ENCODE peak calls at places on chromosomes 3 and 15, in nine cellular contexts. One of them, this sample, is unnamed.

GRCh38 chr15:38894260-38894948 is 329.8 kb upstream of the RASGRP1 start:
- DNase-seq in GM13976: no peak
- DNase-seq in NCI-H1092 treated with DMSO at 0.1 percent for 48 hours: no peak
- DNase-seq in NCI-H345: no peak
- DNase-seq in dermis blood vessel endothelial cell: peak
- DNase-seq in tibial artery: no peak
- DNase-seq in foreskin keratinocyte: peak
- DNase-seq in endothelial cell: no peak
- DNase-seq in pancreas: no peak
- DNase-seq in this sample: no peak

GRCh38 chr3:178203650-178204049 is 332.6 kb upstream of the KCNMB2 start:
- DNase-seq in GM13976: no peak
- DNase-seq in NCI-H1092 treated with DMSO at 0.1 percent for 48 hours: no peak
- DNase-seq in NCI-H345: no peak
- DNase-seq in dermis blood vessel endothelial cell: no peak
- DNase-seq in tibial artery: no peak
- DNase-seq in foreskin keratinocyte: peak
- DNase-seq in endothelial cell: no peak
- DNase-seq in pancreas: no peak
- DNase-seq in this sample: no peak

GRCh38 chr15:94253742-94254141 is 22.4 kb downstream of the MCTP2 start:
- DNase-seq in GM13976: no peak
- DNase-seq in NCI-H1092 treated with DMSO at 0.1 percent for 48 hours: no peak
- DNase-seq in NCI-H345: no peak
- DNase-seq in dermis blood vessel endothelial cell: no peak
- DNase-seq in tibial artery: no peak
- DNase-seq in foreskin keratinocyte: no peak
- DNase-seq in endothelial cell: no peak
- DNase-seq in pancreas: no peak
- DNase-seq in this sample: no peak

GRCh38 chr15:64216722-64217428 is 54.1 kb upstream of the PPIB start:
- DNase-seq in GM13976: no peak
- DNase-seq in NCI-H1092 treated with DMSO at 0.1 percent for 48 hours: peak
- DNase-seq in NCI-H345: peak
- DNase-seq in dermis blood vessel endothelial cell: peak
- DNase-seq in tibial artery: no peak
- DNase-seq in foreskin keratinocyte: no peak
- DNase-seq in endothelial cell: no peak
- DNase-seq in pancreas: peak
- DNase-seq in this sample: no peak

GRCh38 chr15:67184208-67184925 is 70.1 kb downstream of the AAGAB start:
- DNase-seq in GM13976: no peak
- DNase-seq in NCI-H1092 treated with DMSO at 0.1 percent for 48 hours: no peak
- DNase-seq in NCI-H345: no peak
- DNase-seq in dermis blood vessel endothelial cell: no peak
- DNase-seq in tibial artery: peak
- DNase-seq in foreskin keratinocyte: no peak
- DNase-seq in endothelial cell: no peak
- DNase-seq in pancreas: peak
- DNase-seq in this sample: no peak

GRCh38 chr15:44194397-44195150 is 497 bp downstream of the FRMD5 start:
- DNase-seq in GM13976: no peak
- DNase-seq in NCI-H1092 treated with DMSO at 0.1 percent for 48 hours: peak
- DNase-seq in NCI-H345: peak
- DNase-seq in dermis blood vessel endothelial cell: peak
- DNase-seq in tibial artery: no peak
- DNase-seq in foreskin keratinocyte: peak
- DNase-seq in endothelial cell: no peak
- DNase-seq in pancreas: peak
- DNase-seq in this sample: no peak

GRCh38 chr15:96409231-96410138 is 79.0 kb downstream of the NR2F2 start:
- DNase-seq in GM13976: no peak
- DNase-seq in NCI-H1092 treated with DMSO at 0.1 percent for 48 hours: no peak
- DNase-seq in NCI-H345: no peak
- DNase-seq in dermis blood vessel endothelial cell: peak
- DNase-seq in tibial artery: no peak
- DNase-seq in foreskin keratinocyte: no peak
- DNase-seq in endothelial cell: peak
- DNase-seq in pancreas: no peak
- DNase-seq in this sample: no peak

GRCh38 chr15:82539690-82540054 is 585 bp downstream of the RPS17 start:
- DNase-seq in GM13976: no peak
- DNase-seq in NCI-H1092 treated with DMSO at 0.1 percent for 48 hours: no peak
- DNase-seq in NCI-H345: no peak
- DNase-seq in dermis blood vessel endothelial cell: peak
- DNase-seq in tibial artery: no peak
- DNase-seq in foreskin keratinocyte: no peak
- DNase-seq in endothelial cell: no peak
- DNase-seq in pancreas: peak
- DNase-seq in this sample: no peak

GRCh38 chr3:58306662-58307286 is 454 bp downstream of the HTD2 start:
- DNase-seq in GM13976: peak
- DNase-seq in NCI-H1092 treated with DMSO at 0.1 percent for 48 hours: no peak
- DNase-seq in NCI-H345: peak
- DNase-seq in dermis blood vessel endothelial cell: peak
- DNase-seq in tibial artery: peak
- DNase-seq in foreskin keratinocyte: peak
- DNase-seq in endothelial cell: peak
- DNase-seq in pancreas: peak
- DNase-seq in this sample: no peak

GRCh38 chr3:95097493-95097892 is 1034.6 kb downstream of the NSUN3 start:
- DNase-seq in GM13976: no peak
- DNase-seq in NCI-H1092 treated with DMSO at 0.1 percent for 48 hours: no peak
- DNase-seq in NCI-H345: no peak
- DNase-seq in dermis blood vessel endothelial cell: no peak
- DNase-seq in tibial artery: no peak
- DNase-seq in foreskin keratinocyte: peak
- DNase-seq in endothelial cell: no peak
- DNase-seq in pancreas: no peak
- DNase-seq in this sample: no peak

GRCh38 chr3:66376568-66376967 is 124.3 kb downstream of the LRIG1 start:
- DNase-seq in GM13976: no peak
- DNase-seq in NCI-H1092 treated with DMSO at 0.1 percent for 48 hours: no peak
- DNase-seq in NCI-H345: no peak
- DNase-seq in dermis blood vessel endothelial cell: peak
- DNase-seq in tibial artery: peak
- DNase-seq in foreskin keratinocyte: peak
- DNase-seq in endothelial cell: no peak
- DNase-seq in pancreas: peak
- DNase-seq in this sample: no peak

GRCh38 chr3:10596746-10597448 is 91.5 kb upstream of the ATP2B2 start:
- DNase-seq in GM13976: no peak
- DNase-seq in NCI-H1092 treated with DMSO at 0.1 percent for 48 hours: no peak
- DNase-seq in NCI-H345: no peak
- DNase-seq in dermis blood vessel endothelial cell: no peak
- DNase-seq in tibial artery: no peak
- DNase-seq in foreskin keratinocyte: no peak
- DNase-seq in endothelial cell: no peak
- DNase-seq in pancreas: no peak
- DNase-seq in this sample: no peak

GRCh38 chr15:31474059-31474868 is 147.6 kb downstream of the KLF13 start:
- DNase-seq in GM13976: no peak
- DNase-seq in NCI-H1092 treated with DMSO at 0.1 percent for 48 hours: no peak
- DNase-seq in NCI-H345: no peak
- DNase-seq in dermis blood vessel endothelial cell: no peak
- DNase-seq in tibial artery: no peak
- DNase-seq in foreskin keratinocyte: no peak
- DNase-seq in endothelial cell: no peak
- DNase-seq in pancreas: no peak
- DNase-seq in this sample: no peak

GRCh38 chr3:171950373-171950772 is 89.0 kb upstream of the FNDC3B start:
- DNase-seq in GM13976: no peak
- DNase-seq in NCI-H1092 treated with DMSO at 0.1 percent for 48 hours: no peak
- DNase-seq in NCI-H345: no peak
- DNase-seq in dermis blood vessel endothelial cell: peak
- DNase-seq in tibial artery: no peak
- DNase-seq in foreskin keratinocyte: peak
- DNase-seq in endothelial cell: no peak
- DNase-seq in pancreas: no peak
- DNase-seq in this sample: no peak

GRCh38 chr3:149702691-149703426 is 45.0 kb upstream of the WWTR1 start:
- DNase-seq in GM13976: no peak
- DNase-seq in NCI-H1092 treated with DMSO at 0.1 percent for 48 hours: no peak
- DNase-seq in NCI-H345: no peak
- DNase-seq in dermis blood vessel endothelial cell: peak
- DNase-seq in tibial artery: no peak
- DNase-seq in foreskin keratinocyte: peak
- DNase-seq in endothelial cell: no peak
- DNase-seq in pancreas: no peak
- DNase-seq in this sample: no peak

GRCh38 chr3:129014793-129015345 is 13.8 kb downstream of the EFCC1 start:
- DNase-seq in GM13976: no peak
- DNase-seq in NCI-H1092 treated with DMSO at 0.1 percent for 48 hours: no peak
- DNase-seq in NCI-H345: no peak
- DNase-seq in dermis blood vessel endothelial cell: no peak
- DNase-seq in tibial artery: no peak
- DNase-seq in foreskin keratinocyte: no peak
- DNase-seq in endothelial cell: no peak
- DNase-seq in pancreas: no peak
- DNase-seq in this sample: no peak

GRCh38 chr3:71402872-71403271 is 180.7 kb downstream of the FOXP1 start:
- DNase-seq in GM13976: no peak
- DNase-seq in NCI-H1092 treated with DMSO at 0.1 percent for 48 hours: no peak
- DNase-seq in NCI-H345: no peak
- DNase-seq in dermis blood vessel endothelial cell: no peak
- DNase-seq in tibial artery: no peak
- DNase-seq in foreskin keratinocyte: no peak
- DNase-seq in endothelial cell: no peak
- DNase-seq in pancreas: no peak
- DNase-seq in this sample: no peak

GRCh38 chr3:4196748-4197147 is 106.4 kb upstream of the SETMAR start:
- DNase-seq in GM13976: no peak
- DNase-seq in NCI-H1092 treated with DMSO at 0.1 percent for 48 hours: no peak
- DNase-seq in NCI-H345: no peak
- DNase-seq in dermis blood vessel endothelial cell: no peak
- DNase-seq in tibial artery: no peak
- DNase-seq in foreskin keratinocyte: no peak
- DNase-seq in endothelial cell: no peak
- DNase-seq in pancreas: no peak
- DNase-seq in this sample: no peak

GRCh38 chr3:23203651-23204111 is 554 bp downstream of the UBE2E2 start:
- DNase-seq in GM13976: peak
- DNase-seq in NCI-H1092 treated with DMSO at 0.1 percent for 48 hours: peak
- DNase-seq in NCI-H345: no peak
- DNase-seq in dermis blood vessel endothelial cell: peak
- DNase-seq in tibial artery: peak
- DNase-seq in foreskin keratinocyte: peak
- DNase-seq in endothelial cell: peak
- DNase-seq in pancreas: peak
- DNase-seq in this sample: no peak

GRCh38 chr15:73800662-73801345 is 47.7 kb upstream of the INSYN1 start:
- DNase-seq in GM13976: no peak
- DNase-seq in NCI-H1092 treated with DMSO at 0.1 percent for 48 hours: peak
- DNase-seq in NCI-H345: no peak
- DNase-seq in dermis blood vessel endothelial cell: peak
- DNase-seq in tibial artery: peak
- DNase-seq in foreskin keratinocyte: peak
- DNase-seq in endothelial cell: no peak
- DNase-seq in pancreas: no peak
- DNase-seq in this sample: no peak

GRCh38 chr15:90343391-90343790 is 8.7 kb upstream of the ZNF774 start:
- DNase-seq in GM13976: no peak
- DNase-seq in NCI-H1092 treated with DMSO at 0.1 percent for 48 hours: no peak
- DNase-seq in NCI-H345: no peak
- DNase-seq in dermis blood vessel endothelial cell: peak
- DNase-seq in tibial artery: no peak
- DNase-seq in foreskin keratinocyte: no peak
- DNase-seq in endothelial cell: no peak
- DNase-seq in pancreas: no peak
- DNase-seq in this sample: no peak

GRCh38 chr15:88061452-88061851 is 195.1 kb downstream of the NTRK3 start:
- DNase-seq in GM13976: no peak
- DNase-seq in NCI-H1092 treated with DMSO at 0.1 percent for 48 hours: no peak
- DNase-seq in NCI-H345: no peak
- DNase-seq in dermis blood vessel endothelial cell: no peak
- DNase-seq in tibial artery: no peak
- DNase-seq in foreskin keratinocyte: no peak
- DNase-seq in endothelial cell: no peak
- DNase-seq in pancreas: no peak
- DNase-seq in this sample: no peak

GRCh38 chr3:12977117-12977808 is 96.0 kb downstream of the IQSEC1 start:
- DNase-seq in GM13976: no peak
- DNase-seq in NCI-H1092 treated with DMSO at 0.1 percent for 48 hours: no peak
- DNase-seq in NCI-H345: no peak
- DNase-seq in dermis blood vessel endothelial cell: no peak
- DNase-seq in tibial artery: no peak
- DNase-seq in foreskin keratinocyte: no peak
- DNase-seq in endothelial cell: no peak
- DNase-seq in pancreas: no peak
- DNase-seq in this sample: no peak

GRCh38 chr3:33936171-33936920 is 137.9 kb downstream of the PDCD6IP start:
- DNase-seq in GM13976: no peak
- DNase-seq in NCI-H1092 treated with DMSO at 0.1 percent for 48 hours: no peak
- DNase-seq in NCI-H345: no peak
- DNase-seq in dermis blood vessel endothelial cell: no peak
- DNase-seq in tibial artery: no peak
- DNase-seq in foreskin keratinocyte: no peak
- DNase-seq in endothelial cell: no peak
- DNase-seq in pancreas: no peak
- DNase-seq in this sample: no peak

GRCh38 chr3:171682743-171683142 is 127.5 kb downstream of the PLD1 start:
- DNase-seq in GM13976: no peak
- DNase-seq in NCI-H1092 treated with DMSO at 0.1 percent for 48 hours: no peak
- DNase-seq in NCI-H345: no peak
- DNase-seq in dermis blood vessel endothelial cell: no peak
- DNase-seq in tibial artery: no peak
- DNase-seq in foreskin keratinocyte: no peak
- DNase-seq in endothelial cell: no peak
- DNase-seq in pancreas: no peak
- DNase-seq in this sample: no peak

GRCh38 chr3:189464800-189465199 is 166.4 kb upstream of the TP63 start:
- DNase-seq in GM13976: no peak
- DNase-seq in NCI-H1092 treated with DMSO at 0.1 percent for 48 hours: no peak
- DNase-seq in NCI-H345: no peak
- DNase-seq in dermis blood vessel endothelial cell: no peak
- DNase-seq in tibial artery: no peak
- DNase-seq in foreskin keratinocyte: no peak
- DNase-seq in endothelial cell: no peak
- DNase-seq in pancreas: no peak
- DNase-seq in this sample: no peak

GRCh38 chr3:169227911-169228310 is 435.6 kb downstream of the MECOM start:
- DNase-seq in GM13976: no peak
- DNase-seq in NCI-H1092 treated with DMSO at 0.1 percent for 48 hours: no peak
- DNase-seq in NCI-H345: no peak
- DNase-seq in dermis blood vessel endothelial cell: peak
- DNase-seq in tibial artery: no peak
- DNase-seq in foreskin keratinocyte: no peak
- DNase-seq in endothelial cell: no peak
- DNase-seq in pancreas: no peak
- DNase-seq in this sample: no peak

GRCh38 chr15:34588046-34588674 is 4.7 kb upstream of the GOLGA8B start:
- DNase-seq in GM13976: peak
- DNase-seq in NCI-H1092 treated with DMSO at 0.1 percent for 48 hours: peak
- DNase-seq in NCI-H345: peak
- DNase-seq in dermis blood vessel endothelial cell: peak
- DNase-seq in tibial artery: peak
- DNase-seq in foreskin keratinocyte: peak
- DNase-seq in endothelial cell: peak
- DNase-seq in pancreas: peak
- DNase-seq in this sample: peak

GRCh38 chr15:79004336-79004735 is 59.5 kb upstream of the CTSH start:
- DNase-seq in GM13976: peak
- DNase-seq in NCI-H1092 treated with DMSO at 0.1 percent for 48 hours: no peak
- DNase-seq in NCI-H345: no peak
- DNase-seq in dermis blood vessel endothelial cell: peak
- DNase-seq in tibial artery: no peak
- DNase-seq in foreskin keratinocyte: peak
- DNase-seq in endothelial cell: no peak
- DNase-seq in pancreas: no peak
- DNase-seq in this sample: no peak

GRCh38 chr3:17894434-17895060 is 152.1 kb upstream of the TBC1D5 start:
- DNase-seq in GM13976: no peak
- DNase-seq in NCI-H1092 treated with DMSO at 0.1 percent for 48 hours: peak
- DNase-seq in NCI-H345: no peak
- DNase-seq in dermis blood vessel endothelial cell: no peak
- DNase-seq in tibial artery: no peak
- DNase-seq in foreskin keratinocyte: peak
- DNase-seq in endothelial cell: peak
- DNase-seq in pancreas: no peak
- DNase-seq in this sample: no peak

GRCh38 chr15:62988701-62989100 is 53.8 kb upstream of the TPM1 start:
- DNase-seq in GM13976: no peak
- DNase-seq in NCI-H1092 treated with DMSO at 0.1 percent for 48 hours: no peak
- DNase-seq in NCI-H345: no peak
- DNase-seq in dermis blood vessel endothelial cell: no peak
- DNase-seq in tibial artery: no peak
- DNase-seq in foreskin keratinocyte: no peak
- DNase-seq in endothelial cell: no peak
- DNase-seq in pancreas: no peak
- DNase-seq in this sample: no peak